ENCODE peak calls at places on chromosomes 5 and 9, in four cellular contexts. U, F, O and D are unnamed samples.
A peak's percentile ranks its signal among the peaks of the same experiment; 100 is the strongest.

GRCh38 chr5:72223371-72223770 is 96.7 kb downstream of the MRPS27 start:
- DNase-seq in U (no peak), F (no peak), O (no peak), D (no peak)

GRCh38 chr9:13088734-13089427 is 190.6 kb downstream of the MPDZ start:
- DNase-seq in U (peak; percentile 17), F (no peak), O (peak; percentile 69), D (peak; percentile 76)

GRCh38 chr5:77518304-77518703 is 26.2 kb upstream of the WDR41 start:
- DNase-seq in U (no peak), F (no peak), O (peak; percentile 15), D (no peak)

GRCh38 chr9:105127863-105128220 is 116.6 kb upstream of the SLC44A1 start:
- DNase-seq in U (no peak), F (no peak), O (no peak), D (no peak)

GRCh38 chr9:91117474-91117891 is 244.2 kb downstream of the AUH start:
- DNase-seq in U (no peak), F (no peak), O (no peak), D (no peak)

GRCh38 chr9:130835441-130836298 is 616 bp downstream of the ABL1 start:
- DNase-seq in U (no peak), F (no peak), O (peak; percentile 78), D (no peak)

GRCh38 chr5:893711-894110 is 1.0 kb downstream of the TRIP13 start:
- DNase-seq in U (no peak), F (no peak), O (no peak), D (no peak)

GRCh38 chr9:99515874-99516656 is 294.0 kb downstream of the SEC61B start:
- DNase-seq in U (no peak), F (no peak), O (no peak), D (no peak)

GRCh38 chr9:125343518-125344284 is 82.1 kb downstream of the GAPVD1 start:
- DNase-seq in U (no peak), F (no peak), O (no peak), D (peak; percentile 70)

GRCh38 chr5:67059747-67060490 is 136.7 kb downstream of the CD180 start:
- DNase-seq in U (no peak), F (no peak), O (no peak), D (no peak)

GRCh38 chr9:93676310-93677054 is 100.1 kb downstream of the PHF2 start:
- DNase-seq in U (no peak), F (no peak), O (no peak), D (no peak)

GRCh38 chr9:114397219-114397847 is 9.6 kb upstream of the AKNA start:
- DNase-seq in U (no peak), F (no peak), O (no peak), D (no peak)

GRCh38 chr5:36887532-36887931 is 11.0 kb downstream of the NIPBL start:
- DNase-seq in U (no peak), F (peak; percentile 55), O (no peak), D (no peak)

GRCh38 chr5:152072076-152072475 is 147.4 kb upstream of the GLRA1 start:
- DNase-seq in U (no peak), F (no peak), O (peak; percentile 54), D (no peak)

GRCh38 chr5:103019804-103020203 is 100.1 kb downstream of the GIN1 start:
- DNase-seq in U (no peak), F (no peak), O (no peak), D (no peak)

GRCh38 chr9:89576404-89576824 is 28.4 kb upstream of the GADD45G start:
- DNase-seq in U (no peak), F (no peak), O (peak; percentile 46), D (no peak)

GRCh38 chr5:72783354-72783753 is 33.1 kb upstream of the TNPO1 start:
- DNase-seq in U (no peak), F (no peak), O (no peak), D (no peak)

GRCh38 chr5:146528232-146528631 is 12.2 kb upstream of the GPR151 start:
- DNase-seq in U (no peak), F (no peak), O (no peak), D (no peak)

GRCh38 chr5:141475625-141476131 is at the start of gene PCDHGC3:
- DNase-seq in U (peak; percentile 74), F (peak; percentile 63), O (peak; percentile 88), D (no peak)

GRCh38 chr9:95770653-95771131 is 104.8 kb upstream of the ERCC6L2 start:
- DNase-seq in U (no peak), F (no peak), O (peak; percentile 43), D (no peak)
- H3K27me3 ChIP-seq in U (no peaks in the 10 kb centered on the region), F (peaks cover 20% of the 10 kb centered on the region), O (no peaks in the 10 kb centered on the region), D (no peaks in the 10 kb centered on the region)

GRCh38 chr5:149544199-149544472 is 7.1 kb downstream of the CSNK1A1 start:
- DNase-seq in U (no peak), F (no peak), O (no peak), D (no peak)

GRCh38 chr5:149541893-149542292 is 9.3 kb downstream of the CSNK1A1 start:
- DNase-seq in U (no peak), F (no peak), O (no peak), D (no peak)

GRCh38 chr5:149543361-149544198 is 7.7 kb downstream of the CSNK1A1 start:
- DNase-seq in U (no peak), F (no peak), O (peak; percentile 13), D (no peak)

GRCh38 chr5:149546974-149547373 is 4.3 kb downstream of the CSNK1A1 start:
- DNase-seq in U (no peak), F (no peak), O (no peak), D (no peak)

GRCh38 chr5:149545327-149545726 is 5.9 kb downstream of the CSNK1A1 start:
- DNase-seq in U (no peak), F (no peak), O (no peak), D (no peak)
- H3K4me3 ChIP-seq in U (no peak overlapping the region), F (no peak overlapping the region), O (no peak overlapping the region), D (no peak overlapping the region)

GRCh38 chr9:134708672-134709038 is 67.1 kb downstream of the COL5A1 start:
- DNase-seq in U (no peak), F (no peak), O (no peak), D (no peak)
- H3K27me3 ChIP-seq in U (no peaks in the 10 kb centered on the region), F (no peaks in the 10 kb centered on the region), O (no peaks in the 10 kb centered on the region), D (no peaks in the 10 kb centered on the region)

GRCh38 chr5:14842117-14842516 is 29.5 kb downstream of the ANKH start:
- DNase-seq in U (no peak), F (no peak), O (no peak), D (no peak)
- H3K4me3 ChIP-seq in U (no peak overlapping the region), F (no peak overlapping the region), O (no peak overlapping the region), D (no peak overlapping the region)

DNA sequence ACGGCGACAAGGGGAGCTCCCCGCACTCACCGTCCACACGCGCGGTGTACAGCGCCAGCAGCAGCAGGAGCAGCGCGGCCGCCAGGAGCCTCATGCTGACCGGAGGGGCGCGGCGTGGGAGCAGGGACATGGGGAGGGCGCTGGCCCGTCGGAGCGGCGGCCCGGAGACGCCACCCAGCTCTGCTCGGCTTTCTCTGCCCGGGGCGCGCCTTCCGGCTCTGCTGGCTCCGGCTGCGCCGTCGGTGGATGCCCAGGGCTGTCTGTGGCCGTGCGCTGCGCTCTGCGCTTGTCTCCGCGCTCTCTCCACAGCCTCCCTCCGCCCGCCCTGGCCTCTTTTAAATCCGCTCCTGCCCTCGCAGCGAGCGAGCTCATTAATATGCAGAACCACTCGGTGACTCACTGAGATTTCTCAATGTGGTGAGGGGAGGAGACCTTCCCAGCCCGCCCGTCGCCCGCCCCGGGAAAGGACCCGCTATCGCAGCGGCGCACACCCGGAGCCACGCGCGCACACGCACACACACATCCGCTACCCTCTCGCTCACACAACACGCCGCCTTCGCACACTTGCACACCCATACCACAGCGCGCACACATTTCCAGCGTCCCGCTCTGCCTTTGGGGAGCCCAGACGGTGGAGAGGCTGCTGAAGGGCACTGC is at the start of gene CXCL14:
- DNase-seq in U (no peak), F (no peak), O (peak; percentile 45), D (no peak)
- H3K27me3 ChIP-seq in U (peaks cover 29% of the 10 kb centered on the region), F (peaks cover 31% of the 10 kb centered on the region), O (peaks cover 61% of the 10 kb centered on the region), D (peaks cover 27% of the 10 kb centered on the region)

GRCh38 chr5:148829248-148829594 is 2.8 kb downstream of the ADRB2 start:
- DNase-seq in U (no peak), F (no peak), O (no peak), D (no peak)
- H3K4me3 ChIP-seq in U (peak overlapping the region; percentile 56), F (peak overlapping the region; percentile 99), O (peak overlapping the region; percentile 42), D (no peak overlapping the region)

GRCh38 chr5:3599283-3600105 is 3.9 kb downstream of the IRX1 start:
- DNase-seq in U (no peak), F (no peak), O (peak; percentile 44), D (no peak)
- H3K27me3 ChIP-seq in U (no peaks in the 10 kb centered on the region), F (peaks cover 23% of the 10 kb centered on the region), O (peaks cover 75% of the 10 kb centered on the region), D (peaks cover 77% of the 10 kb centered on the region)

GRCh38 chr5:138331449-138332368 is at the start of gene CDC25C:
- DNase-seq in U (peak; percentile 95), F (peak; percentile 92), O (peak; percentile 100), D (peak; percentile 95)
- H3K4me3 ChIP-seq in U (peak within 1 kb of the TSS; percentile 89), F (peak within 1 kb of the TSS; percentile 76), O (peak within 1 kb of the TSS; percentile 53), D (peak within 1 kb of the TSS; percentile 87)